ENCODE peak calls at places on chromosomes 5 and 9, in six cellular contexts. W is adrenal gland, K is IMR-90, O is suprapubic skin, B is tibial artery, S is Panc1. X is an unnamed sample. For H3K36me3, the result is how much of the 10 kb centered on the place peaks cover.

GRCh38 chr5:32709789-32710334 is 1.3 kb upstream of the NPR3 start:
- DNase-seq in W (peak), K (peak), O (no peak), S (peak), B (peak), X (peak)

GRCh38 chr5:76522103-76522942 is 100.9 kb downstream of the F2RL2 start:
- DNase-seq in B (no peak), S (no peak), K (no peak), W (no peak), O (no peak), X (peak)

GRCh38 chr5:43348964-43349363 is 35.8 kb upstream of the HMGCS1 start:
- DNase-seq in K (no peak), W (no peak), O (no peak), S (no peak), B (no peak), X (no peak)

GRCh38 chr5:150398432-150399157 is 14.1 kb downstream of the CD74 start:
- DNase-seq in B (no peak), S (no peak), W (no peak), O (no peak), K (no peak), X (peak)

GRCh38 chr5:135204151-135204600 is 170.1 kb upstream of the PITX1 start:
- DNase-seq in B (no peak), O (no peak), S (no peak), K (peak), W (no peak), X (peak)

GRCh38 chr5:74225587-74225986 is 414.9 kb downstream of the ENC1 start:
- DNase-seq in S (no peak), W (no peak), K (no peak), B (no peak), O (no peak), X (no peak)

GRCh38 chr9:115146581-115147021 is 28.6 kb upstream of the TNC start:
- DNase-seq in B (peak), W (no peak), K (peak), S (no peak), O (no peak), X (no peak)

GRCh38 chr5:68272289-68272688 is 56.7 kb downstream of the PIK3R1 start:
- DNase-seq in O (no peak), K (peak), B (no peak), W (no peak), S (no peak), X (no peak)

GRCh38 chr5:113776832-113777525 is 263.5 kb downstream of the YTHDC2 start:
- DNase-seq in O (no peak), K (no peak), B (no peak), W (peak), S (no peak), X (no peak)

GRCh38 chr5:90000351-90000750 is 409.2 kb downstream of the CETN3 start:
- DNase-seq in O (no peak), B (no peak), K (no peak), S (no peak), W (no peak), X (no peak)

GRCh38 chr5:38265546-38266179 is 7.3 kb downstream of the EGFLAM start:
- DNase-seq in K (peak), W (peak), S (peak), B (peak), O (no peak), X (peak)

GRCh38 chr9:4077499-4078102 is 222.3 kb downstream of the GLIS3 start:
- DNase-seq in B (peak), O (peak), K (peak), S (peak), W (peak), X (peak)

GRCh38 chr5:121319292-121319691 is 532.4 kb upstream of the FTMT start:
- DNase-seq in W (no peak), B (no peak), K (no peak), O (no peak), S (no peak), X (no peak)

GRCh38 chr9:121551985-121552753 is 52.5 kb upstream of the GGTA1 start:
- DNase-seq in B (no peak), W (no peak), S (no peak), K (no peak), O (no peak), X (no peak)

GRCh38 chr9:133581553-133582343 is 27.4 kb downstream of the FAM163B start:
- DNase-seq in S (no peak), O (no peak), K (peak), W (peak), B (no peak), X (no peak)

GRCh38 chr5:89524785-89525184 is 641.8 kb upstream of the MEF2C start:
- DNase-seq in W (no peak), O (no peak), B (no peak), S (no peak), K (no peak), X (no peak)

GRCh38 chr5:146165469-146165868 is 17.0 kb downstream of the LARS1 start:
- DNase-seq in W (no peak), S (no peak), B (no peak), K (peak), O (no peak), X (no peak)

GRCh38 chr9:128317629-128318028 is 4.6 kb downstream of the TRUB2 start:
- DNase-seq in B (no peak), S (no peak), O (no peak), W (no peak), K (no peak), X (no peak)

GRCh38 chr9:95896580-95896979 is 21.1 kb downstream of the ERCC6L2 start:
- DNase-seq in W (no peak), O (no peak), B (no peak), K (no peak), S (no peak), X (no peak)

GRCh38 chr5:96657068-96657467 is 5.1 kb upstream of the CAST start:
- DNase-seq in K (peak), B (peak), W (peak), O (no peak), S (peak), X (peak)

GRCh38 chr5:2610986-2611385 is 140.5 kb downstream of the IRX2 start:
- DNase-seq in O (no peak), S (no peak), W (no peak), B (no peak), K (no peak), X (no peak)

GRCh38 chr9:129394011-129394919 is 216.2 kb upstream of the IER5L start:
- DNase-seq in O (no peak), W (no peak), S (no peak), K (no peak), B (no peak), X (no peak)

GRCh38 chr9:130266236-130267098 is 907 bp downstream of the HMCN2 start:
- DNase-seq in S (no peak), B (peak), O (peak), K (no peak), W (no peak), X (no peak)

GRCh38 chr5:24222866-24223265 is 421.9 kb downstream of the CDH10 start:
- DNase-seq in W (peak), B (no peak), O (no peak), K (peak), S (no peak), X (no peak)

GRCh38 chr5:116442095-116442534 is 132.5 kb downstream of the SEMA6A start:
- DNase-seq in B (no peak), K (peak), O (no peak), W (peak), S (no peak), X (no peak)

GRCh38 chr9:76441551-76442322 is 17.2 kb upstream of the GCNT1 start:
- DNase-seq in B (no peak), S (no peak), K (peak), W (no peak), O (no peak), X (no peak)

GRCh38 chr9:92638621-92639101 is 31.3 kb downstream of the IPPK start:
- DNase-seq in K (no peak), O (peak), W (no peak), S (no peak), B (no peak), X (no peak)

GRCh38 chr9:130296783-130297055 is 31.2 kb downstream of the HMCN2 start:
- DNase-seq in O (no peak), S (no peak), B (no peak), W (no peak), K (no peak), X (no peak)

GRCh38 chr9:75885652-75886051 is 4.8 kb upstream of the PCSK5 start:
- DNase-seq in K (no peak), W (no peak), O (no peak), B (no peak), S (no peak), X (no peak)

GRCh38 chr9:2132484-2133082 is 117.4 kb downstream of the SMARCA2 start:
- DNase-seq in W (no peak), O (no peak), S (no peak), K (peak), B (no peak), X (peak)

GRCh38 chr5:176647030-176647869 is at the start of gene TSPAN17:
- DNase-seq in K (peak), S (peak), O (peak), W (peak), B (peak), X (peak)

GRCh38 chr5:176647870-176648466 is 684 bp downstream of the TSPAN17 start:
- DNase-seq in B (peak), W (peak), O (no peak), S (no peak), K (no peak), X (peak)

GRCh38 chr5:176646707-176647029 is 616 bp upstream of the TSPAN17 start:
- DNase-seq in K (no peak), O (no peak), W (no peak), B (no peak), S (no peak), X (no peak)

GRCh38 chr5:176644878-176645670 is 2.2 kb upstream of the TSPAN17 start:
- DNase-seq in B (no peak), W (no peak), S (no peak), O (no peak), K (no peak), X (no peak)

GRCh38 chr5:176646049-176646706 is 1.1 kb upstream of the TSPAN17 start:
- DNase-seq in B (no peak), K (no peak), O (no peak), W (no peak), S (no peak), X (no peak)
- H3K27ac ChIP-seq in B (peak), K (no peak), O (no peak), W (peak), S (peak), X (no peak)

GRCh38 chr5:691817-692529 is 1.2 kb downstream of the TPPP start:
- DNase-seq in O (no peak), B (no peak), S (no peak), K (no peak), W (no peak), X (no peak)
- H3K4me3 ChIP-seq in O (peak), B (peak), S (peak), K (no peak), W (no peak), X (peak)

DNA sequence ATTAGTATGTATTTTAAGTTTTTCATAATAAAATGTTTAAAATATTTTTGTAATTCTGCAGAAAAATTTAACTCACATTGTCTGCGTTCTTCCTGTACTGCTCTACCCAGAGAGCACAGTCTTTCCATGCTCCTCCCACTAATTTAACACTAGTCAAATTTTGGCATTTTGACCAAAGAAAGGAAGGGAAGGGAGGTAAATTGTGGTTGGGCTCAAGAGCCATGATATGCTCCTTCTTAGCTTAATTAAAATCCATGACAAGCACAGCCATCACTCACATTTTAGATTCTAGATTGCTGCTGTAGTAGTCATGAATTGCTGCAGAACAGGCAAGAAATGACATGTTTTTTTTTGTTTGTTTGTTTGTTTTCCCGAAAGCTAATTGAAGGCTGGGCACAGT is 98.4 kb downstream of the NLN start:
- DNase-seq in W (no peak), O (no peak), K (no peak), B (no peak), S (no peak), X (no peak)
- H3K36me3 ChIP-seq in W (under half), O (under half), K (under half), B (under half), S (under half), X (under half)

GRCh38 chr9:112031400-112031799 is 134.8 kb downstream of the UGCG start:
- DNase-seq in B (no peak), O (no peak), K (no peak), W (no peak), S (no peak), X (no peak)
- H3K27ac ChIP-seq in B (no peak), O (no peak), K (no peak), W (no peak), S (peak), X (no peak)

DNA sequence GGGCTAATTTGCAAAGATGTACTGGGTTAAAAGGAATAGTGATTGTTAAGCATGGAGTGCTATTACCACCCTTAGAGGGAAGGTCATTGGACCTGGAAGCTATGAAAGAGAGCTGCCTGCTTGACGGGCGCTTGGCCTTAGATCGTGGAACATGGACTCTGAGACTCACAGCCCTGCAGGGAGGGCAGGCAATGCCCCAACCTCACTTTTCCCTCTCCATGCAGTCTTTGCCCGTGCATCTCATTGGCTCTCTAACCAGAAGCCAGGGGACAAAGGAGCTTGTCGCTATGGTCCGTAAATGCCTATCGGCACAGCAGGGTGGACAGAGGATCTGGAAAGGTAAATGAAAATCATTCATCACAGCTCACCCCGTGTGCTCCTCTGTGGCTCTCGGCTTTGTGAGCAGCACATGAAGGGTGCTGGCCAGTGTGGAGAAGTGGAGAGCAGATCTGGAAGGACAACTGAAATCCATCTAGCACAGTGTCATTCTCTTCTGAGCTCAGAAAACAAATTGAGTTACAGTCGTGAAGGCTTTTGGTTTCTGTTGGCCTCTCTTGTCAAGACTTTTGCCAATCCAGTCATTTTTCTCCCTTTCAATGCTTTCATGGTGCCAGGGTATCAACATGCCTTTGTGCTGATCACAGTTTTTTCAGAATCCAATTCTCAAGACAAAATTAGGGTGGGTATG is 186.2 kb downstream of the SNX18 start:
- DNase-seq in B (no peak), K (no peak), W (no peak), S (no peak), O (no peak), X (peak)
- H3K4me3 ChIP-seq in B (peak), K (no peak), W (no peak), S (no peak), O (no peak), X (no peak)

X was measured in small intestine.